ENCODE peak calls at places on chromosome 7, in eight cellular contexts. R, U, B, A, X, J, V and M are unnamed samples.

GRCh38 chr7:137986252-137987010 is 15.5 kb downstream of the CREB3L2 start:
- DNase-seq in R (no peak), B (no peak), A (peak), X (no peak), V (no peak), J (peak), U (peak), M (peak)

GRCh38 chr7:63899691-63900393 is 98.8 kb upstream of the ZNF722 start:
- DNase-seq in R (no peak), A (peak), J (peak), X (peak), V (peak), U (peak), B (peak), M (no peak)

GRCh38 chr7:3056713-3057388 is 13.2 kb upstream of the CARD11 start:
- DNase-seq in J (no peak), R (no peak), B (no peak), A (no peak), X (no peak), V (no peak), U (no peak), M (no peak)

GRCh38 chr7:2403718-2404648 is 572 bp downstream of the CHST12 start:
- DNase-seq in B (no peak), U (no peak), J (peak), V (peak), X (no peak), A (peak), R (no peak), M (no peak)

GRCh38 chr7:14133752-14134151 is 144.3 kb upstream of the ETV1 start:
- DNase-seq in R (no peak), J (no peak), B (no peak), X (no peak), V (no peak), A (no peak), U (no peak), M (no peak)

GRCh38 chr7:152076324-152076821 is 50.9 kb downstream of the GALNT11 start:
- DNase-seq in A (peak), R (no peak), U (peak), V (no peak), X (no peak), B (no peak), J (no peak), M (no peak)

GRCh38 chr7:30787476-30787875 is 16.3 kb downstream of the MINDY4 start:
- DNase-seq in X (no peak), U (no peak), R (no peak), B (no peak), J (no peak), A (no peak), V (no peak), M (no peak)

GRCh38 chr7:12638851-12639467 is 48.5 kb upstream of the ARL4A start:
- DNase-seq in R (no peak), B (no peak), J (no peak), U (peak), V (peak), A (no peak), X (no peak), M (no peak)

GRCh38 chr7:91266067-91266930 is 2.1 kb downstream of the FZD1 start:
- DNase-seq in V (peak), U (no peak), X (peak), B (no peak), R (no peak), J (no peak), A (peak), M (no peak)

GRCh38 chr7:50304158-50304910 is at the start of gene IKZF1:
- DNase-seq in V (peak), R (no peak), X (peak), J (peak), U (no peak), B (no peak), A (peak), M (no peak)

GRCh38 chr7:130875265-130875741 is 141.3 kb upstream of the KLF14 start:
- DNase-seq in A (peak), X (peak), V (peak), U (peak), B (peak), R (no peak), J (no peak), M (no peak)

GRCh38 chr7:113267885-113268284 is 149.5 kb upstream of the SMIM30 start:
- DNase-seq in X (no peak), R (no peak), A (no peak), U (peak), V (no peak), B (no peak), J (no peak), M (no peak)

GRCh38 chr7:5396542-5396941 is 27.1 kb downstream of the TNRC18 start:
- DNase-seq in R (no peak), X (no peak), A (peak), V (peak), U (peak), B (peak), J (no peak), M (no peak)

GRCh38 chr7:84640637-84641036 is 446.0 kb upstream of the SEMA3A start:
- DNase-seq in R (no peak), J (no peak), A (no peak), X (no peak), V (no peak), B (no peak), U (no peak), M (no peak)

GRCh38 chr7:101244385-101245146 is at the start of gene FIS1:
- DNase-seq in U (peak), A (peak), B (peak), J (peak), X (peak), V (peak), R (no peak), M (peak)
- TF ChIP-seq CTCF in U (peak), A (peak), B (peak), J (peak), X (peak), V (peak), R (peak), M (peak)

DNA sequence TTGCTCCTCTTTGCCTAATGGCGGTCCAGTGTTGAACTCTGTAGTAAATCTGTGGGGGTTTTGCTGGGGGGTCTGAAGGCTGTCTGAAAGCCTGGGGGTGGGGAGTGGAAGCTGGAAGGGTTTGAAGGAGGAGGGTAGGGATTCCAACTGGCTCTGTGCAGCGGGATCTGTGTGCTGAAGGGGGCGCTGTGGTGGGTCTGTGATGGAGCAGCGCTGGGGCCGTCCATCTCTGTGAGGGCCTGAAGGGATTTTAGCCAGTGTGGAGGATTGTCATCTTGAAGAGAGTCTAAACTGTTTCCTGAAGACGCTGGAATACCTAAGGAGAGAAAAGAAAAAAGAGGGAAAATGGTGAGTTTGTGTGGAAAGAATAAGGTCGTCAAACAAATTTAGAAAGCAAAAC is 129.2 kb downstream of the STRA8 start:
- DNase-seq in V (no peak), B (no peak), A (no peak), R (no peak), U (no peak), X (peak), J (no peak), M (no peak)
- TF ChIP-seq CTCF in V (no peak), B (no peak), A (no peak), R (no peak), U (no peak), X (no peak), J (no peak), M (no peak)

DNA sequence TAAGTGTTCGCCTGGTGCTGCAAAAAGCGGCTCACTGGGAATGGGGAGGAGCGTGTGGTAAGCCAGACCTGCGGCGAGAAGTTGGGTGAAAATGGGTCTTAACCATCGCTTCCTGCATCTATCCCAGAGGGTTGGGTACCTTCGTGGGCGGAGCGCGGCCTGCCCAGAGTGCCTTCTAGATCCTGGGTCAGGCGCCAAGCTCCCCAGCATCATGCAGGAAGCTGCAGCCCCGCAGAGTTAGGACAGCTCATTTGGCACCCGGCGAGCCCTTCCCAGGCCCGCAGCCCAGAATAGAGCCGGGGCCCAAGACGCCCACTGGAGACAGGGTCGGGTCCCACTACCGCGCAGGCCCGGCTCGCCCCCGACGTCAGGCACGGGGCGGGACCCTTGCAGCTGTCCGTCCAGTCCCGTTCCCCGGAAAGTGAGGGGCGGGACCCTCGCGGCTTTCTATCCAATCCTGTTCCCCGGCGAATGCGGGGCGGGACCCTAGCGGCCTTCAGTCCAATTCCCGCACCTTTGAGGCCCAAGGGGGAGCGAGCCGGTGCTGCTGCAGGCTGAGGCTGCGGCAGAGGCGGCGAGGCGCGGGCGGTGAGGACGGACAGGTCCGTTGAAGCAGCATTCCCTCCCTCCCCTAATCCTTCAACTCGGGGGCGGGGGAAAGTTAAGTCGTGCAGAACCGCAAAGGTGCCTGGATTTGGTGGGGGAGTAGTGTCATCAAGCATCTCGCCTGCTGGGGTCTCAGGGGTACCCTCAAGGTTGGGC is at the start of gene CROT:
- DNase-seq in X (peak), J (peak), U (peak), V (peak), B (peak), A (peak), R (peak), M (peak)
- TF ChIP-seq CTCF in X (no peak), J (no peak), U (no peak), V (no peak), B (no peak), A (no peak), R (no peak), M (no peak)

GRCh38 chr7:77940647-77941046 is 142.1 kb downstream of the PHTF2 start:
- DNase-seq in J (no peak), B (no peak), A (peak), R (no peak), V (no peak), X (no peak), U (peak), M (peak)
- TF ChIP-seq CTCF in J (peak), B (no peak), A (peak), R (peak), V (peak), X (peak), U (peak), M (peak)

DNA sequence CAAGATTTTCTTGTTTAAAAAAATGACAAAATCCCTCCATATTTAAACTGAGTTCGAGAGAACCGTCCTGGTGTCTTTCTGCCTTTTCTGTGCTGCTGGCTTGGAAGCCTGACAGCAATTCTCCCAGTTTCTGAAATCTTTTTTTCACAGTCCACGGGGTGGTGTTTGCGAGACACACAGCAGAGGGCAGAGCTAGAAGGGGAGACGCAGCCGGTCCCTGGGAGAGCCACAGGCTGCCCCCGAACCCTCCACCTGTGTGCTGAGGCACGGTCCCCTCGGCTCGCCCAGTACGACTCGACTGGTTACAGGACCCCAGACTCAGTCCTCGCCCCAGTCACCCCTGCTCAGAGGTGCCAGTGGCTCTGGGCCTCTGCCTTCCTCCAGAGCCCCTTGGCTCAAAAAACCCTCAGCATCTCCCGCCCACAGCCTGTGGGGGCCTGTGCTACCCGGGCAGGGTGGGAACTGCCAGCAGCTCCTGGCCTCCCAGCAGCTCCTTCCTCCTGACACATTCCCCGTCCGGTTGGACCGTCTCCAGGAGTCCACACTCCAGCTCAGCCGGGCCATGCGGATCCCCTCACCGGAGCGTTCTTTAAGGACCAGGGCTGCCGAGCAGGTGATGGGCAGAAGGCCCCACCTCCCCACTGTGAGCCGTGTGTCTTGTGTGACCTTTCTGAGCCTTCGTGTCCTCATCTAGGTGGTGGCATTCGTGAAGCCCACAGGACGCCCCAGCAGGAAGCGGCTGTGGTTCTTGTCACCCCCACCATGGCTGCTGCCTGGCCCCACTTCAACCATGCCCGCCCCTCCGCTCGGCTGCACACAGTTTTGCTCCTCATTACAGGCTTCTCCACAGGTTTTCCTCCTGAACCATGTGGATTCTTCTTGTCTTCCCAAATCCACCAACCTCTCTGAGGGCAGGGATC is 52.3 kb upstream of the EN2 start:
- DNase-seq in U (no peak), X (peak), V (peak), B (no peak), A (no peak), R (no peak), J (no peak), M (no peak)
- TF ChIP-seq CTCF in U (peak), X (no peak), V (no peak), B (no peak), A (no peak), R (no peak), J (no peak), M (no peak)

GRCh38 chr7:27662490-27663205 is at the start of gene HIBADH:
- DNase-seq in R (peak), X (peak), U (peak), J (peak), B (peak), A (peak), V (peak), M (peak)
- TF ChIP-seq CTCF in R (no peak), X (peak), U (no peak), J (no peak), B (peak), A (peak), V (peak), M (no peak)

DNA sequence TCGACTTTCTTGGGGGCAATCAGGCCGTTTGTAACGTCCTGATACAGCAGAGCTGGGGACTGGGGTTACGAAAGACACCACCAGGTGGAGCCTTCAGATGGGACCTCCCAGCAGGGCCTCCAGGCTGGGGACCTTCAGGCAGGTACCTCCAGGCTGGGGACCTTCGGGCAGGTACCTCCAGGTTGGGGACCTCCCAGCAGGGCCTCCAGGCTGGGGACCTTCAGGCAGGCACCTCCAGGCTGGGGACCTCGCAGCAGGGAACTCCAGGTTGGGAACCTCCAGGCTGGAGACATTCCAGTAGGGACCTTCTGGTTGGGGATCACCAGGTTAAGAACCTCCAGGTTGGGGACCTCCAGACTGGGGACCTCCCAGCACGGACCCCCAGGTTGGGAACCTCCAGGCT is 23.5 kb upstream of the GPR146 start:
- DNase-seq in A (no peak), B (no peak), X (no peak), J (no peak), V (no peak), U (no peak), R (no peak), M (no peak)
- TF ChIP-seq CTCF in A (no peak), B (no peak), X (peak), J (no peak), V (peak), U (peak), R (no peak), M (no peak)